ENCODE peak calls at places on chromosomes 5 and 9, in seven cellular contexts. J is HCT116, X is H1, O is Panc1, U is HepG2, W is K562, M is SK-N-SH. E is an unnamed sample.

GRCh38 chr9:110767559-110768063 is 99.0 kb downstream of the MUSK start:
- DNase-seq in W (no peak), X (no peak), U (no peak), O (no peak), J (no peak), M (no peak), E (no peak)

GRCh38 chr5:123810253-123810652 is 298.3 kb downstream of the CSNK1G3 start:
- DNase-seq in W (no peak), X (no peak), M (no peak), O (no peak), J (no peak), U (peak), E (no peak)

GRCh38 chr9:124132671-124133147 is 121.1 kb downstream of the LHX2 start:
- DNase-seq in X (no peak), M (no peak), J (no peak), W (no peak), U (no peak), O (no peak), E (no peak)

GRCh38 chr9:119224431-119224830 is 144.8 kb downstream of the BRINP1 start:
- DNase-seq in X (no peak), U (no peak), J (no peak), M (no peak), O (no peak), W (no peak), E (no peak)

GRCh38 chr9:114300846-114301797 is 21.8 kb upstream of the ORM1 start:
- DNase-seq in W (no peak), J (no peak), X (no peak), U (no peak), O (no peak), M (no peak), E (no peak)

GRCh38 chr9:88421348-88421747 is 33.1 kb downstream of the SPIN1 start:
- DNase-seq in X (no peak), W (no peak), O (no peak), U (no peak), J (no peak), M (no peak), E (no peak)

GRCh38 chr9:68706579-68707201 is 1.6 kb downstream of the PIP5K1B start:
- DNase-seq in O (no peak), W (no peak), M (no peak), U (no peak), X (no peak), J (no peak), E (peak)

GRCh38 chr9:132591244-132591643 is 8.8 kb downstream of the BARHL1 start:
- DNase-seq in M (no peak), U (no peak), O (no peak), X (no peak), J (no peak), W (no peak), E (no peak)

GRCh38 chr5:58056546-58056945 is 403.3 kb downstream of the PLK2 start:
- DNase-seq in M (no peak), U (no peak), X (no peak), J (no peak), O (no peak), W (no peak), E (no peak)

GRCh38 chr5:110909415-110909814 is 162.1 kb upstream of the TSLP start:
- DNase-seq in X (no peak), W (no peak), U (no peak), M (no peak), O (no peak), J (no peak), E (no peak)

GRCh38 chr9:17580119-17580518 is 1.3 kb downstream of the SH3GL2 start:
- DNase-seq in M (no peak), W (no peak), O (no peak), U (no peak), J (no peak), X (no peak), E (no peak)

GRCh38 chr5:16685069-16685468 is 68.3 kb upstream of the RETREG1 start:
- DNase-seq in U (no peak), O (no peak), X (no peak), J (no peak), W (no peak), M (no peak), E (no peak)

GRCh38 chr5:68565427-68565826 is 349.9 kb downstream of the PIK3R1 start:
- DNase-seq in J (no peak), U (no peak), M (no peak), W (no peak), O (no peak), X (no peak), E (peak)

GRCh38 chr5:23064710-23065109 is 211.6 kb upstream of the CDH12 start:
- DNase-seq in X (no peak), O (no peak), M (no peak), W (no peak), U (no peak), J (no peak), E (no peak)

GRCh38 chr5:109062669-109063068 is 315.0 kb downstream of the FER start:
- DNase-seq in W (no peak), U (no peak), J (no peak), M (no peak), O (no peak), X (no peak), E (no peak)

GRCh38 chr5:67095346-67095871 is 101.2 kb downstream of the CD180 start:
- DNase-seq in M (no peak), J (no peak), W (no peak), O (no peak), X (no peak), U (peak), E (no peak)

GRCh38 chr9:89138463-89139390 is 39.9 kb downstream of the SHC3 start:
- DNase-seq in J (peak), U (no peak), M (no peak), W (no peak), O (no peak), X (no peak), E (no peak)

GRCh38 chr9:76302947-76303550 is 91.2 kb downstream of the RFK start:
- DNase-seq in U (peak), X (no peak), J (peak), W (peak), O (no peak), M (peak), E (no peak)

GRCh38 chr5:6590581-6590980 is 42.3 kb downstream of the NSUN2 start:
- DNase-seq in U (no peak), J (no peak), O (no peak), M (no peak), W (no peak), X (no peak), E (no peak)

GRCh38 chr5:57441557-57441956 is 41.1 kb downstream of the ACTBL2 start:
- DNase-seq in J (no peak), M (no peak), X (no peak), U (no peak), W (peak), O (no peak), E (no peak)

GRCh38 chr5:158609729-158610128 is 490.0 kb downstream of the EBF1 start:
- DNase-seq in W (no peak), O (no peak), X (no peak), J (no peak), M (no peak), U (no peak), E (no peak)

GRCh38 chr5:115209279-115209678 is 39.6 kb upstream of the TRIM36 start:
- DNase-seq in J (no peak), X (no peak), U (no peak), M (no peak), W (no peak), O (no peak), E (peak)

GRCh38 chr5:124962735-124963134 is 216.3 kb upstream of the ZNF608 start:
- DNase-seq in X (no peak), U (no peak), M (no peak), O (no peak), W (no peak), J (no peak), E (no peak)

GRCh38 chr9:94719878-94720277 is 6.6 kb upstream of the AOPEP start:
- DNase-seq in U (no peak), O (no peak), X (no peak), J (no peak), W (no peak), M (no peak), E (no peak)

GRCh38 chr9:131715906-131716305 is 24.0 kb downstream of the RAPGEF1 start:
- DNase-seq in O (no peak), M (no peak), W (no peak), X (no peak), J (no peak), U (no peak), E (no peak)

GRCh38 chr5:147539053-147539452 is 29.2 kb upstream of the DPYSL3 start:
- DNase-seq in W (no peak), J (no peak), X (no peak), M (no peak), O (no peak), U (no peak), E (no peak)

GRCh38 chr9:69376651-69377050 is 51.6 kb downstream of the ENTREP1 start:
- DNase-seq in X (no peak), O (no peak), U (no peak), M (no peak), W (no peak), J (no peak), E (no peak)

GRCh38 chr5:93163010-93163663 is 417.9 kb downstream of the NR2F1-AS1 start:
- DNase-seq in J (peak), M (no peak), X (no peak), O (no peak), U (no peak), W (no peak), E (no peak)

GRCh38 chr5:80191991-80192398 is 63.9 kb downstream of the SERINC5 start:
- DNase-seq in W (peak), M (no peak), O (no peak), J (no peak), X (peak), U (no peak), E (no peak)

GRCh38 chr5:107446972-107447371 is 223.8 kb downstream of the EFNA5 start:
- DNase-seq in X (no peak), M (no peak), U (no peak), W (no peak), J (no peak), O (no peak), E (no peak)

GRCh38 chr5:180026725-180027448 is 44.7 kb downstream of the RNF130 start:
- DNase-seq in O (no peak), U (no peak), J (no peak), W (no peak), M (peak), X (no peak), E (no peak)

GRCh38 chr5:143812085-143812705 is at the start of gene HMHB1:
- DNase-seq in X (no peak), O (no peak), U (no peak), M (no peak), W (no peak), J (no peak), E (no peak)

GRCh38 chr9:31604516-31604915 is 779.9 kb upstream of the ACO1 start:
- DNase-seq in O (no peak), X (no peak), M (no peak), U (no peak), W (no peak), J (no peak), E (no peak)

GRCh38 chr5:8953911-8954310 is 592.0 kb downstream of the SEMA5A start:
- DNase-seq in O (no peak), M (no peak), W (no peak), J (no peak), U (no peak), X (no peak), E (no peak)

GRCh38 chr5:173201636-173202265 is 33.3 kb downstream of the NKX2-5 start:
- DNase-seq in O (peak), X (peak), W (no peak), J (peak), U (peak), M (no peak), E (no peak)

GRCh38 chr5:67538343-67538670 is 341.7 kb upstream of the CD180 start:
- DNase-seq in U (no peak), O (no peak), W (no peak), M (no peak), J (no peak), X (no peak), E (no peak)

GRCh38 chr5:37553720-37554402 is 174.7 kb downstream of the WDR70 start:
- DNase-seq in M (no peak), J (no peak), W (no peak), U (no peak), O (no peak), X (no peak), E (no peak)

DNA sequence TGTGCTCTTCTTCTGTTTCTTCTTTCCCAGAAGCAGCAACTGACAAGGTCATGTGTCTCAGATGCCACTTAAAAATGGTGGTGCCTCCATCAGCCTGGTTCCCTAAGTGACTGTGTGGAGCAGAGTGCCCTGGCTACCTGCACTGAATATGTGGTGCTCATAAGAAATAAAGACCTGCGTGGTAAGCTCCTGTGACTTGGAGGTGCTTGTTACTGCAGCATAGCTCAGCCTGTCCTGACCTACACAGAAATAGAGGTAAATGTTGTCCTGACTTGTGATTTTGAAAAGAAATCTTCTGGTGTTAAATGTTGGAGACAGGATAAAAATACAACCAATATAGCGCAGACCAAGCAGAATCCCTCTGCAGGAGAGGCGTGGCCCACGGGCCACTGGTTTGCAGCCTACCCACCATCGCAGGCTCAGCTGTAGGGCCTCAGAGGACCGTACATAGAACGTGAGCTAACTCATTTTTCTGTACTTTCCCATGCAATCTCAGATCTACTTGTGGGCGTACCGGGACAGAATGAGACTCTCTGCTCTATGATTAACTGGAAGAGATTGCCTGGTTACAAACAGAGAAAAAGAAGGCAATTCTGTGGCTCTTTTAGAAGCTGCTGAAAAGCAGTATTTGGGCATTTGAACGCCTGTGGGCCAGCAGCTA is 79.4 kb upstream of the UNC5A start:
- DNase-seq in M (no peak), U (no peak), W (no peak), X (no peak), J (no peak), O (no peak), E (peak)
- TF ChIP-seq SIN3A in M (no peak), U (no peak), W (no peak), X (no peak), J (no peak), O (no peak), E (no peak)

DNA sequence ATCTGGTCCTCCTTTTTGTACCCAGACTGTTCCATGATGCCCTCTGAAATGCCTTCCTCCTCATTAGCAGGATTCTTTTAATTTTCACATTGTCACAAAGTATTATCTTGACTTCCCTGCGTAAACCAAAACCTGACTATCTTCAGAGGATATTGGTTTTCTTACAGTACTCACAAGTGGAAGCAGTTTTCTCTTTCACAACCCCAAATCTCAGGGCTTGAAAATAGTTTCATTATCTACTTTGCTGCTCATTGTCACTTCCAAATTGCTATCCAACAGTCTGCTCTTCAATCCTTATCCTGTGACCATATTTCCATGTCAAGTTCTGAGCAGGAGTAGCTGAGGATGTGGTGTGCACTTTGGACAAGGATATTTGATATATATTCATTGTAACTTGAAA is 324.1 kb downstream of the FAM170A start:
- DNase-seq in X (no peak), O (no peak), U (no peak), J (no peak), W (no peak), M (no peak), E (no peak)
- TF ChIP-seq SIN3A in X (no peak), O (no peak), U (no peak), J (no peak), W (no peak), M (no peak), E (no peak)

DNA sequence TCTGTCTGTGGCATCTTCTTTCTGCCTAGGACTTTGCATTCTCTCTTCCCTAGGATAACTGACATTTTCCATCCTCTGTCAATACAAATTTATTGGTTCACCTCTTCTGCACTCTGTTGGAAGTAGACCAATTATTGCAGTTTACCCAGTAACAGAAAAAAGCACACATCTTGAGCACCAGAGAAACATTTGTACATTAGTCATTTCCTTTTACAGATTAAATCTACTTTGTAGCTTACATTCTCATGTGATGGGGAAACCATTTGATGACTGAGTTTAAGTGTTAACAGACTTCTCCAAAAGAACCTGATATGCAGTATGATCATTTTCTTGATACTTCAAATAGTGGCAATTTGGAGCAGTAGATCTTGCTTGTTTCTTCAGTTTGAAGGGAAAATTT is 1098.8 kb downstream of the DTWD2 start:
- DNase-seq in X (no peak), U (no peak), W (no peak), O (no peak), M (no peak), J (no peak), E (no peak)
- TF ChIP-seq SIN3A in X (no peak), U (no peak), W (no peak), O (no peak), M (no peak), J (no peak), E (no peak)

DNA sequence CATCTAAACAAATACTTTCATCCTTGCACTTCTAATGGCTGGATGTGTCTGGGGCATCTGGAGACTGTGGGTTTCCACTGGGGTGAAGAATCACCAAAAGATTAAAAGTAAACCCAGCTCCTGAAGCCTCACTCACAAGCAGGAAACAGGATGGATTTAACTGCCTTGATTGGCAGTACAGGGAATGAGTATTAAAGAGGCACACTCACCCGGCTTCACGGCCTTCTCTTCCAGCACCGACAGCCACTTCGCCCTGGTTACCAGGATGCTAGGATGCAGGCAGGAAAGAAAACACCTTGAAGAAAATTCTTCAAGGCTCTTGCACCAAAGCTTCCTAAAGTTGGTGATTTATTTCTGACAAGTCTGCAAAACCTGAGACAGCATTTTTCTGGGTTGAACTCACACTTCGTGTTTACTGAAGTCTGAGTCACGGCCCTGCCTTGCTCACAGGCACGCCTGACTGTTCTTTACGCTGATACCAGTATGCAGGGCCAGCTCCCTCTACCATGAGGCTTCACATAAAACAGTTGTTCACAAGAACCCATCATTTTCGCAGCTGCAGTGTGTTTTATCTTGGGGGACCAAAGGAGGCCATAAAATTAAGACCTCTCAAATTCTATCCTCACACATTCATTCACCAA is 56.5 kb upstream of the ZNF354A start:
- DNase-seq in M (no peak), W (peak), X (no peak), O (peak), U (peak), J (no peak), E (no peak)
- TF ChIP-seq SIN3A in M (no peak), W (no peak), X (no peak), O (no peak), U (no peak), J (no peak), E (no peak)

GRCh38 chr5:2374703-2375102 is 376.8 kb downstream of the IRX2 start:
- DNase-seq in W (no peak), U (no peak), M (no peak), J (no peak), O (no peak), X (no peak), E (no peak)

GRCh38 chr5:2376486-2376885 is 375.0 kb downstream of the IRX2 start:
- DNase-seq in W (no peak), J (no peak), U (no peak), X (no peak), M (no peak), O (no peak), E (no peak)

GRCh38 chr5:2373631-2374030 is 377.8 kb downstream of the IRX2 start:
- DNase-seq in W (no peak), X (no peak), O (no peak), J (no peak), M (no peak), U (no peak), E (no peak)

GRCh38 chr5:2375291-2375690 is 376.2 kb downstream of the IRX2 start:
- DNase-seq in U (no peak), O (no peak), X (no peak), W (no peak), M (no peak), J (no peak), E (no peak)

GRCh38 chr5:2375796-2376195 is 375.7 kb downstream of the IRX2 start:
- DNase-seq in M (no peak), O (no peak), J (no peak), W (no peak), U (no peak), X (no peak), E (no peak)
- TF ChIP-seq SIN3A in M (no peak), O (no peak), J (no peak), W (no peak), U (no peak), X (no peak), E (no peak)

DNA sequence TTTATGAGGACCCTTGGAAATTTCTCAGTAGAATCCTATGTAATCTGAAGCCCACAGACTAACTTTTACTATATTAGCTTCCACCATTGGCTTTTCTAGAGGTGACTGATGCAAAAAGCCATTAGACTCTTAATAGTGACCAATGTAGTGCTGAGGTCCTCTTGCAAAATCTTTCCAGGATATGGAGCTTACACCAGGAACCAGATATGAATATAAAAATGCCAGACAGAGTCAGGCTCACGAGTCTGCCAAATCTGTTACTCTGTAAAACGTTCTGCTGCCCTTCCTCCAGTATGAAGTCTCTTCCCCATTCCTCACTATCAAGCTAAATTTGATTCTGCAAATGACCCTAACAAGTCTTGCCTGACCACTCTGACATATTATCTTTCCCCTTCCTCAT is 73.4 kb upstream of the C6 start:
- DNase-seq in O (no peak), M (no peak), X (no peak), J (no peak), U (no peak), W (no peak), E (no peak)
- TF ChIP-seq SIN3A in O (no peak), M (no peak), X (no peak), J (no peak), U (no peak), W (no peak), E (no peak)

E was measured in GM12878.